ENCODE peak calls at places on chromosomes 6 and 20, in eight cellular contexts. One of them, this sample, is unnamed.

GRCh38 chr6:38508894-38509293 is 130.8 kb downstream of the BTBD9 start:
- DNase-seq in Peyer's patch: no peak
- DNase-seq in transverse colon: no peak
- DNase-seq in body of pancreas: no peak
- DNase-seq in heart left ventricle: no peak
- DNase-seq in gastrocnemius medialis: no peak
- DNase-seq in adrenal gland: no peak
- DNase-seq in right lobe of liver: no peak
- DNase-seq in this sample: no peak

GRCh38 chr6:118596774-118597332 is 48.8 kb downstream of the PLN start:
- DNase-seq in body of pancreas: no peak
- DNase-seq in right lobe of liver: no peak
- DNase-seq in transverse colon: no peak
- DNase-seq in gastrocnemius medialis: no peak
- DNase-seq in heart left ventricle: no peak
- DNase-seq in Peyer's patch: no peak
- DNase-seq in adrenal gland: no peak
- DNase-seq in this sample: no peak

GRCh38 chr6:41181566-41181965 is 18.6 kb upstream of the TREM2 start:
- DNase-seq in Peyer's patch: no peak
- DNase-seq in transverse colon: no peak
- DNase-seq in body of pancreas: no peak
- DNase-seq in gastrocnemius medialis: no peak
- DNase-seq in adrenal gland: no peak
- DNase-seq in right lobe of liver: no peak
- DNase-seq in heart left ventricle: no peak
- DNase-seq in this sample: no peak

GRCh38 chr6:70221025-70221714 is 81.7 kb downstream of the COL9A1 start:
- DNase-seq in Peyer's patch: no peak
- DNase-seq in transverse colon: no peak
- DNase-seq in adrenal gland: peak; percentile 12
- DNase-seq in heart left ventricle: no peak
- DNase-seq in right lobe of liver: no peak
- DNase-seq in gastrocnemius medialis: no peak
- DNase-seq in body of pancreas: peak; percentile 47
- DNase-seq in this sample: no peak

GRCh38 chr6:36241728-36242127 is 28.1 kb upstream of the PNPLA1 start:
- DNase-seq in transverse colon: no peak
- DNase-seq in Peyer's patch: no peak
- DNase-seq in heart left ventricle: no peak
- DNase-seq in gastrocnemius medialis: no peak
- DNase-seq in body of pancreas: no peak
- DNase-seq in right lobe of liver: no peak
- DNase-seq in adrenal gland: no peak
- DNase-seq in this sample: no peak

GRCh38 chr20:4794846-4795245 is 73.1 kb downstream of the PRND start:
- DNase-seq in gastrocnemius medialis: no peak
- DNase-seq in right lobe of liver: no peak
- DNase-seq in body of pancreas: no peak
- DNase-seq in adrenal gland: no peak
- DNase-seq in heart left ventricle: no peak
- DNase-seq in Peyer's patch: no peak
- DNase-seq in transverse colon: no peak
- DNase-seq in this sample: no peak

GRCh38 chr6:137309078-137309762 is 90.0 kb upstream of the IFNGR1 start:
- DNase-seq in right lobe of liver: peak; percentile 85
- DNase-seq in body of pancreas: peak; percentile 89
- DNase-seq in Peyer's patch: peak; percentile 89
- DNase-seq in transverse colon: peak; percentile 82
- DNase-seq in heart left ventricle: peak; percentile 81
- DNase-seq in adrenal gland: peak; percentile 72
- DNase-seq in gastrocnemius medialis: peak; percentile 37
- DNase-seq in this sample: peak; percentile 39

GRCh38 chr6:13716225-13716954 is 4.8 kb upstream of the RANBP9 start:
- DNase-seq in transverse colon: no peak
- DNase-seq in right lobe of liver: no peak
- DNase-seq in adrenal gland: no peak
- DNase-seq in Peyer's patch: no peak
- DNase-seq in gastrocnemius medialis: no peak
- DNase-seq in body of pancreas: no peak
- DNase-seq in heart left ventricle: no peak
- DNase-seq in this sample: no peak

GRCh38 chr6:87575423-87575822 is 14.4 kb downstream of the RARS2 start:
- DNase-seq in body of pancreas: no peak
- DNase-seq in adrenal gland: no peak
- DNase-seq in transverse colon: no peak
- DNase-seq in heart left ventricle: no peak
- DNase-seq in Peyer's patch: no peak
- DNase-seq in gastrocnemius medialis: no peak
- DNase-seq in right lobe of liver: no peak
- DNase-seq in this sample: no peak

GRCh38 chr6:54013966-54014365 is 97.3 kb upstream of the MLIP start:
- DNase-seq in heart left ventricle: no peak
- DNase-seq in body of pancreas: no peak
- DNase-seq in Peyer's patch: no peak
- DNase-seq in gastrocnemius medialis: no peak
- DNase-seq in transverse colon: no peak
- DNase-seq in adrenal gland: no peak
- DNase-seq in right lobe of liver: no peak
- DNase-seq in this sample: no peak

GRCh38 chr20:23568320-23569011 is at the start of gene CST9L:
- DNase-seq in right lobe of liver: no peak
- DNase-seq in heart left ventricle: no peak
- DNase-seq in Peyer's patch: no peak
- DNase-seq in adrenal gland: no peak
- DNase-seq in gastrocnemius medialis: no peak
- DNase-seq in body of pancreas: no peak
- DNase-seq in transverse colon: no peak
- DNase-seq in this sample: no peak

GRCh38 chr20:38935285-38935684 is 9.1 kb downstream of the FAM83D start:
- DNase-seq in Peyer's patch: no peak
- DNase-seq in gastrocnemius medialis: no peak
- DNase-seq in heart left ventricle: no peak
- DNase-seq in adrenal gland: no peak
- DNase-seq in right lobe of liver: no peak
- DNase-seq in body of pancreas: no peak
- DNase-seq in transverse colon: no peak
- DNase-seq in this sample: no peak

GRCh38 chr20:35093245-35093884 is 758 bp upstream of the TRPC4AP start:
- DNase-seq in heart left ventricle: no peak
- DNase-seq in transverse colon: no peak
- DNase-seq in Peyer's patch: no peak
- DNase-seq in right lobe of liver: no peak
- DNase-seq in gastrocnemius medialis: no peak
- DNase-seq in adrenal gland: no peak
- DNase-seq in body of pancreas: no peak
- DNase-seq in this sample: no peak

GRCh38 chr6:151014404-151015150 is 149.1 kb downstream of the MTHFD1L start:
- DNase-seq in right lobe of liver: peak; percentile 73
- DNase-seq in Peyer's patch: peak; percentile 82
- DNase-seq in gastrocnemius medialis: peak; percentile 42
- DNase-seq in body of pancreas: peak; percentile 87
- DNase-seq in adrenal gland: peak; percentile 58
- DNase-seq in transverse colon: peak; percentile 78
- DNase-seq in heart left ventricle: peak; percentile 70
- DNase-seq in this sample: peak; percentile 71

GRCh38 chr20:49785851-49786174 is 26.8 kb upstream of the SLC9A8 start:
- DNase-seq in Peyer's patch: peak; percentile 65
- DNase-seq in heart left ventricle: no peak
- DNase-seq in transverse colon: peak; percentile 59
- DNase-seq in gastrocnemius medialis: no peak
- DNase-seq in body of pancreas: no peak
- DNase-seq in adrenal gland: no peak
- DNase-seq in right lobe of liver: no peak
- DNase-seq in this sample: no peak

GRCh38 chr20:24608926-24609667 is 139.7 kb downstream of the SYNDIG1 start:
- DNase-seq in adrenal gland: no peak
- DNase-seq in gastrocnemius medialis: no peak
- DNase-seq in body of pancreas: no peak
- DNase-seq in heart left ventricle: no peak
- DNase-seq in transverse colon: no peak
- DNase-seq in right lobe of liver: no peak
- DNase-seq in Peyer's patch: no peak
- DNase-seq in this sample: no peak

GRCh38 chr6:56753801-56754200 is 111.1 kb upstream of the DST start:
- DNase-seq in body of pancreas: no peak
- DNase-seq in adrenal gland: no peak
- DNase-seq in gastrocnemius medialis: no peak
- DNase-seq in right lobe of liver: no peak
- DNase-seq in heart left ventricle: no peak
- DNase-seq in Peyer's patch: no peak
- DNase-seq in transverse colon: no peak
- DNase-seq in this sample: no peak

GRCh38 chr6:56756219-56756789 is 113.6 kb upstream of the DST start:
- DNase-seq in adrenal gland: no peak
- DNase-seq in Peyer's patch: peak; percentile 54
- DNase-seq in gastrocnemius medialis: no peak
- DNase-seq in heart left ventricle: no peak
- DNase-seq in right lobe of liver: no peak
- DNase-seq in transverse colon: peak; percentile 29
- DNase-seq in body of pancreas: no peak
- DNase-seq in this sample: no peak

GRCh38 chr6:56752534-56752933 is 109.8 kb upstream of the DST start:
- DNase-seq in gastrocnemius medialis: no peak
- DNase-seq in heart left ventricle: no peak
- DNase-seq in adrenal gland: no peak
- DNase-seq in transverse colon: no peak
- DNase-seq in Peyer's patch: no peak
- DNase-seq in right lobe of liver: no peak
- DNase-seq in body of pancreas: no peak
- DNase-seq in this sample: no peak

GRCh38 chr6:56756791-56757582 is 114.3 kb upstream of the DST start:
- DNase-seq in transverse colon: no peak
- DNase-seq in right lobe of liver: no peak
- DNase-seq in adrenal gland: no peak
- DNase-seq in heart left ventricle: no peak
- DNase-seq in gastrocnemius medialis: no peak
- DNase-seq in Peyer's patch: no peak
- DNase-seq in body of pancreas: no peak
- DNase-seq in this sample: no peak

DNA sequence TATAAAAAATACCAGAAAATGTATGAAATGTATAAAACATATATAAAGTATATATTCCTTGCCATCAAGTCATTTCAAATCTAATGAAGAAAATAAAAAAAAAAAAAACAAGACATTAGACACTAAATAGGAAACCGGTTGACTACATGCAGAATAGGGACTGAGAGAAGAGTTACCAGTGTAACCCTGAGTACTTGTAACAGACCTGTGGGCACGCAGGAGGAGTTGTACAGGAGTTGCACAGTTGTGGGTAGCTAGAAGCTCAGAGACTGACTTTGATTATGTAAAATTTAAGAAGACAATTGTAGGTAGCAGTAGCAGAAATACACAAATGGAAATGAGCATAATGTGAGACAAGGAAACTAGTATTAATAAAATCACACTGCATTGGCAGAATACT is 112.4 kb upstream of the DST start:
- DNase-seq in right lobe of liver: no peak
- DNase-seq in gastrocnemius medialis: no peak
- DNase-seq in Peyer's patch: no peak
- DNase-seq in adrenal gland: no peak
- DNase-seq in transverse colon: no peak
- DNase-seq in body of pancreas: no peak
- DNase-seq in heart left ventricle: no peak
- DNase-seq in this sample: no peak
- H3K4me1 ChIP-seq in right lobe of liver: peaks cover 9% of the 10 kb centered on the region
- H3K4me1 ChIP-seq in gastrocnemius medialis: peaks cover 72% of the 10 kb centered on the region
- H3K4me1 ChIP-seq in Peyer's patch: peaks cover 20% of the 10 kb centered on the region
- H3K4me1 ChIP-seq in adrenal gland: peaks cover 19% of the 10 kb centered on the region
- H3K4me1 ChIP-seq in transverse colon: peaks cover 4% of the 10 kb centered on the region
- H3K4me1 ChIP-seq in body of pancreas: peaks cover 9% of the 10 kb centered on the region
- H3K4me1 ChIP-seq in heart left ventricle: peaks cover 43% of the 10 kb centered on the region
- H3K4me1 ChIP-seq in this sample: peaks cover 4% of the 10 kb centered on the region

GRCh38 chr20:58645277-58645968 is 5.7 kb upstream of the STX16 start:
- DNase-seq in transverse colon: no peak
- DNase-seq in Peyer's patch: peak; percentile 23
- DNase-seq in body of pancreas: no peak
- DNase-seq in heart left ventricle: no peak
- DNase-seq in adrenal gland: peak; percentile 42
- DNase-seq in right lobe of liver: peak; percentile 20
- DNase-seq in gastrocnemius medialis: peak; percentile 31
- DNase-seq in this sample: no peak
- H3K27me3 ChIP-seq in transverse colon: no peaks in the 10 kb centered on the region
- H3K27me3 ChIP-seq in Peyer's patch: no peaks in the 10 kb centered on the region
- H3K27me3 ChIP-seq in body of pancreas: no peaks in the 10 kb centered on the region
- H3K27me3 ChIP-seq in heart left ventricle: no peaks in the 10 kb centered on the region
- H3K27me3 ChIP-seq in adrenal gland: no peaks in the 10 kb centered on the region
- H3K27me3 ChIP-seq in right lobe of liver: no peaks in the 10 kb centered on the region
- H3K27me3 ChIP-seq in gastrocnemius medialis: no peaks in the 10 kb centered on the region
- H3K27me3 ChIP-seq in this sample: no peaks in the 10 kb centered on the region

DNA sequence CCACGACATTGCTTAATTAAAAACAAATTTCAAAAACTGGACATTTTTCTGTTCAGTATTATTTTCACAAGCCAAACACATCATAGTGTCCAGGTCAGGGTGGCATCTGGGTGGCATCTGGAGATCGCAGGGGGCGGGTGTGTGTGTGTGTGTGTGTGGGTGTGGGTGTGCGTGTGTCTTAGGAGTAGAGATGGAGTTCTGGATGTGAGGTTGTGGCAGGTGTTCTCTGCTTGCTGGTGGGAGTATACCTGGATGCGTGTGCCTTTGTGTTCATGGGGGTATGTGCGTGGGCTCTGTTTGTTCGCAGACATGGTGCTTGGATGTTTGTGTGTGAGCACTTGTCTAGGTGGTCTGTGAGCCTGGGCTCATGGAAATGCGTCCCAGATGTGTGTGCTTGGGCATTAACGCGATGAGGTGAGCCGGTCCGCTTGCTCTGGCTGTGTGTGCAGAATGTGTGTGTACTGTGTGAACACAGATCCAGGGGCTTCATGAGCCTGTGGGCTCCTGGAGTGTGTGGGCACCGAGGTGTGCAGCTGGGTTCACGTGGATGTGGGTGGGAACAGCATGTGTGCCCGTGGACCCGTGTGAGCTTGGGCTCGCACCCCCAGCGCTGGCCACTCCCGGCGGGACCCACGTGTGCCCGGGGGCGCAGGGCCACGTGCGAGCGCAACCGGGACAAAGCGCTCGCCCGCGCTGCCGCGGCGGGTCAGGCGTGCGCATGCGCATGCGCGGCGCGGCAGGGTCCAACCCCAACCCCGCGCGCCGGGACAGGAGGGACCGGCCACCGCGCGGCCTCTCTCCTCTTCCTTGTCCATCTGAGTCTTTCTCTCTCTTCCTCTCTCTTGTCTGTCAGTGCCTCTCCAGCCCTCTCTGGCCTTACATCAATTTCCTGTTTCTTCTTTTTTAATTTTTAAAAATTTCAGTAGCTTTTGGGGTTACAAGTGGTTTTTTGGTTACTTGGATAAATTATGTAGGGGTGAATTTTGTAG is 60.4 kb downstream of the SRC start:
- DNase-seq in Peyer's patch: peak; percentile 61
- DNase-seq in right lobe of liver: no peak
- DNase-seq in gastrocnemius medialis: no peak
- DNase-seq in transverse colon: peak; percentile 47
- DNase-seq in adrenal gland: peak; percentile 49
- DNase-seq in heart left ventricle: peak; percentile 58
- DNase-seq in body of pancreas: peak; percentile 40
- DNase-seq in this sample: peak; percentile 67
- TF ChIP-seq POLR2A in Peyer's patch: no peak
- TF ChIP-seq POLR2A in right lobe of liver: no peak
- TF ChIP-seq POLR2A in gastrocnemius medialis: no peak
- TF ChIP-seq POLR2A in transverse colon: no peak
- TF ChIP-seq POLR2A in adrenal gland: no peak
- TF ChIP-seq POLR2A in heart left ventricle: no peak
- TF ChIP-seq POLR2A in body of pancreas: no peak
- TF ChIP-seq POLR2A in this sample: no peak

GRCh38 chr20:9119776-9120175 is 50.9 kb downstream of the PLCB4 start:
- DNase-seq in right lobe of liver: no peak
- DNase-seq in adrenal gland: peak; percentile 4
- DNase-seq in gastrocnemius medialis: peak; percentile 33
- DNase-seq in transverse colon: no peak
- DNase-seq in heart left ventricle: peak; percentile 81
- DNase-seq in Peyer's patch: no peak
- DNase-seq in body of pancreas: peak; percentile 18
- DNase-seq in this sample: no peak
- H3K4me1 ChIP-seq in right lobe of liver: no peaks in the 10 kb centered on the region
- H3K4me1 ChIP-seq in adrenal gland: no peaks in the 10 kb centered on the region
- H3K4me1 ChIP-seq in gastrocnemius medialis: no peaks in the 10 kb centered on the region
- H3K4me1 ChIP-seq in transverse colon: no peaks in the 10 kb centered on the region
- H3K4me1 ChIP-seq in heart left ventricle: peaks cover 6% of the 10 kb centered on the region
- H3K4me1 ChIP-seq in Peyer's patch: no peaks in the 10 kb centered on the region
- H3K4me1 ChIP-seq in body of pancreas: no peaks in the 10 kb centered on the region
- H3K4me1 ChIP-seq in this sample: no peaks in the 10 kb centered on the region

This sample was measured in ovary.